ENCODE peak calls at places on chromosomes 13 and 19, in seven cellular contexts. B, C, O, A, M, K and W are unnamed samples. For H3K4me1, the result is how much of the 10 kb centered on the place peaks cover.

GRCh38 chr13:74889321-74889720 is 592.6 kb downstream of the TBC1D4 start:
- DNase-seq in A (no peak), K (no peak), M (no peak), O (no peak), C (no peak), B (no peak), W (no peak)

GRCh38 chr19:41872384-41872774 is 4.7 kb upstream of the CD79A start:
- DNase-seq in M (no peak), A (no peak), O (no peak), K (peak), C (no peak), B (no peak), W (no peak)

GRCh38 chr19:13036366-13036976 is 41.2 kb downstream of the NFIX start:
- DNase-seq in M (peak), B (peak), A (no peak), K (no peak), O (no peak), C (peak), W (no peak)

GRCh38 chr19:27929399-27929798 is 1283.6 kb downstream of the UQCRFS1 start:
- DNase-seq in B (no peak), O (no peak), K (no peak), C (no peak), A (no peak), M (no peak), W (no peak)

GRCh38 chr19:43777163-43777700 is 3.5 kb downstream of the KCNN4 start:
- DNase-seq in K (no peak), A (no peak), C (no peak), M (no peak), O (no peak), B (no peak), W (no peak)

GRCh38 chr13:100987993-100988392 is 313.4 kb upstream of the TMTC4 start:
- DNase-seq in M (no peak), K (no peak), O (no peak), C (no peak), B (no peak), A (peak), W (no peak)

GRCh38 chr19:53881482-53882390 is at the start of gene PRKCG:
- DNase-seq in B (peak), C (no peak), M (no peak), A (peak), K (peak), O (no peak), W (peak)

GRCh38 chr19:54164369-54165068 is 5.0 kb upstream of the LENG1 start:
- DNase-seq in K (peak), A (peak), O (no peak), M (no peak), B (peak), C (peak), W (peak)

GRCh38 chr13:102651392-102651791 is 43.5 kb downstream of the METTL21C start:
- DNase-seq in O (no peak), A (no peak), C (no peak), K (no peak), B (no peak), M (no peak), W (no peak)

GRCh38 chr13:39263033-39263432 is 224.8 kb downstream of the NHLRC3 start:
- DNase-seq in O (peak), C (peak), A (peak), M (peak), B (peak), K (no peak), W (no peak)

GRCh38 chr13:30818323-30818960 is 83.1 kb downstream of the ALOX5AP start:
- DNase-seq in A (no peak), K (no peak), M (no peak), B (no peak), C (no peak), O (no peak), W (peak)

GRCh38 chr13:36887758-36888521 is 32.1 kb downstream of the SMAD9 start:
- DNase-seq in O (no peak), A (peak), B (no peak), K (no peak), M (no peak), C (no peak), W (no peak)

GRCh38 chr13:49532593-49532992 is 36.8 kb downstream of the PHF11 start:
- DNase-seq in K (no peak), O (no peak), B (no peak), C (no peak), M (no peak), A (no peak), W (no peak)

GRCh38 chr13:98563071-98563470 is 13.8 kb downstream of the STK24 start:
- DNase-seq in C (no peak), K (no peak), O (no peak), M (peak), B (no peak), A (peak), W (no peak)

GRCh38 chr13:107845911-107846310 is 369.4 kb downstream of the LIG4 start:
- DNase-seq in C (no peak), M (no peak), B (no peak), K (no peak), A (no peak), O (no peak), W (no peak)

GRCh38 chr19:35724560-35724959 is 6.8 kb downstream of the KMT2B start:
- DNase-seq in C (no peak), M (no peak), O (no peak), A (no peak), B (no peak), K (no peak), W (no peak)

GRCh38 chr13:44801990-44802389 is 187.3 kb downstream of the NUFIP1 start:
- DNase-seq in M (no peak), K (no peak), O (no peak), B (peak), A (no peak), C (no peak), W (peak)

GRCh38 chr13:76762731-76763130 is 123.5 kb downstream of the KCTD12 start:
- DNase-seq in A (peak), M (no peak), C (no peak), O (no peak), B (no peak), K (no peak), W (no peak)

GRCh38 chr19:47280183-47280797 is 5.6 kb downstream of the INAFM1 start:
- DNase-seq in A (peak), O (no peak), K (peak), C (no peak), M (peak), B (peak), W (no peak)

GRCh38 chr13:94656766-94657165 is 55.1 kb downstream of the GPR180 start:
- DNase-seq in B (no peak), K (no peak), O (no peak), A (peak), M (peak), C (no peak), W (no peak)

GRCh38 chr19:35344511-35345031 is 3.1 kb upstream of the FFAR1 start:
- DNase-seq in B (no peak), C (no peak), K (no peak), O (no peak), A (no peak), M (no peak), W (peak)

GRCh38 chr13:67574320-67575233 is 344.4 kb upstream of the PCDH9 start:
- DNase-seq in M (no peak), B (no peak), K (no peak), A (no peak), O (no peak), C (no peak), W (no peak)

GRCh38 chr19:35436477-35437141 is 11.4 kb upstream of the FFAR2 start:
- DNase-seq in M (no peak), O (no peak), B (peak), K (peak), C (no peak), A (no peak), W (no peak)

GRCh38 chr19:50974702-50975555 is 5.5 kb upstream of the KLK6 start:
- DNase-seq in M (no peak), C (no peak), B (no peak), K (no peak), A (no peak), O (no peak), W (no peak)

GRCh38 chr19:29378543-29379105 is 147.2 kb upstream of the VSTM2B start:
- DNase-seq in M (no peak), C (no peak), O (no peak), K (no peak), B (no peak), A (no peak), W (no peak)

GRCh38 chr13:51614350-51614786 is 30.1 kb downstream of the WDFY2 start:
- DNase-seq in A (no peak), K (no peak), O (no peak), C (no peak), B (no peak), M (no peak), W (no peak)

GRCh38 chr13:51619614-51620013 is 35.4 kb downstream of the WDFY2 start:
- DNase-seq in O (no peak), A (no peak), B (no peak), K (no peak), M (no peak), C (no peak), W (no peak)

GRCh38 chr13:51620165-51620983 is 36.1 kb downstream of the WDFY2 start:
- DNase-seq in K (no peak), C (no peak), M (no peak), O (no peak), B (no peak), A (no peak), W (no peak)

GRCh38 chr13:51621597-51621996 is 37.3 kb downstream of the WDFY2 start:
- DNase-seq in O (no peak), M (no peak), A (no peak), K (no peak), B (no peak), C (no peak), W (no peak)

GRCh38 chr13:51618626-51619025 is 34.4 kb downstream of the WDFY2 start:
- DNase-seq in M (no peak), K (no peak), C (no peak), O (no peak), B (no peak), A (no peak), W (no peak)
- H3K4me1 ChIP-seq in M (under half), K (under half), C (under half), O (half or more), B (under half), A (half or more), W (under half)

GRCh38 chr13:22468055-22468454 is 712.7 kb upstream of the SGCG start:
- DNase-seq in M (no peak), A (no peak), K (no peak), C (no peak), O (no peak), B (no peak), W (no peak)
- H3K27ac ChIP-seq in M (no peak), A (no peak), K (no peak), C (no peak), O (no peak), B (no peak), W (no peak)

GRCh38 chr13:32381539-32381938 is 46.4 kb downstream of the N4BP2L1 start:
- DNase-seq in A (peak), C (peak), O (no peak), B (no peak), K (no peak), M (no peak), W (no peak)

GRCh38 chr13:32376642-32377418 is 51.1 kb downstream of the N4BP2L1 start:
- DNase-seq in K (no peak), O (no peak), C (no peak), A (no peak), M (no peak), B (no peak), W (no peak)

DNA sequence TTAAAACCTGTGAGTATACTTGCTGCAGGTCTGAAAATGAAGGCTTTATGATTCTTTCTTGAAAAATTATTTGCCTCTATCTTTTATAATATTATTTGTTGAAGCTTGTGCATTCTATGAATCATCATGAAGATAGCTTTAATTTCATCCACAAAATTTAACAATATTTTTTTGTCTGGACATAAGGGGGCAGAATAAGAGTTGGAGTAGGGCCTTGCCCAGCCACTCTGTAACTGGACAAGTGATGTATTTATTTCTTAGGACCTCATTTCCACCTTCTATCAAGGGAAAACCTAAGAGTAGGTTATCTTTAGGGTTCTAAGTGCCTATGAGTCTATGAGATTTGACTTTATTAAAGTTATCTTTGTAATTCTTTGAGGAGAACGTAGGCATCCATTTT is 49.9 kb downstream of the N4BP2L1 start:
- DNase-seq in O (no peak), C (no peak), B (no peak), A (no peak), K (no peak), M (no peak), W (no peak)
- TF ChIP-seq CTCF in O (no peak), C (no peak), B (no peak), A (no peak), K (no peak), M (no peak), W (no peak)

DNA sequence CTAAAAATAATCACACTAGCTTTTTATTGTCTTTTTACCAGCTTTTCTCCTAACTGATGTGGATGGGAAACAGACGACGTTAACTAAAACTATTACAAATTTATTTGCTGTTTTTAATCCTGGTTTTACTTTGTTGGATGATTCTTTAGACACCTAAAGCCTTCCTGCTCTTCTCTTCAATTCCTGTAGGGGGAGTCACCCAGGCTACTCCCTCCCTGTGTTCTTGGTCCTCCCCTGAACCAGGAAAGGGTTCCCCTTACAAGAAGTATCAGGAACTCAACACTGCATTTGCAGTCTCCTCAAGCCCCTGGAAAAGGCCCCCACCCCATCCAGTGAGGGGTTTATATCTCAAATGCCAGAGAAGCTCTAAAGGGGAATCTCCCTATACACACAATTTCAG is 206.1 kb downstream of the SUCLA2 start:
- DNase-seq in B (no peak), O (no peak), M (no peak), C (peak), A (peak), K (no peak), W (no peak)
- H3K4me1 ChIP-seq in B (under half), O (under half), M (under half), C (under half), A (under half), K (under half), W (under half)

DNA sequence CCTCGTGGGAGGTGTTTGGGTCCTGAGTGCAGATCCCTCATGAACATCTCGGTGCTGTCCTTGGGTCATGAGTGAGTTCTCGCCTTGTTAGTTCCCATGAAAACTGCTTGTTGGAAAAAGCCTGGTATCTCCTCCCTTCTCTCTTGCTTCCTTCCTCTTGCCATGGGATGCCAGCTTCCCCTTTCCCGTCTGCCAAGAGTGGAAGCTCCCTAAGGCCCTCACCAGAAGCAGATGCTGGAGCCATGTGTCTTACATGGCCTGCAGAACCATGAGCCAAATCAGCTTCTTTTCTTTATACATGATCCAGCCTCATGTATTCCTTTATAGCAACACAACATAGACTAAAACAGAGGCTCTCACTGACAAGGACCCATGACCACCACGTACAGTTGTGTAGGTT is 8.2 kb downstream of the ADGRE2 start:
- DNase-seq in K (no peak), M (no peak), A (no peak), C (no peak), O (no peak), B (no peak), W (no peak)
- H3K27ac ChIP-seq in K (no peak), M (no peak), A (no peak), C (no peak), O (no peak), B (no peak), W (no peak)